ENCODE peak calls at places on chromosomes 3 and 15, in nine cellular contexts. E is left cardiac atrium; K is foreskin fibroblast; D is endothelial cell; G is effector CD4-positive, alpha-beta T cell; U is lung; J is stimulated activated CD4-positive, alpha-beta T cell treated with anti-CD3 and anti-CD28 coated beads, Interleukin-12 subunit alpha, Interleukin-12 subunit beta, amount 100 ng/mL, for 48 hours; Q is AG08396; N is C1 segment of cervical spinal cord. L is an unnamed sample.

GRCh38 chr3:31704651-31705179 is 172.0 kb downstream of the STT3B start:
- DNase-seq in E (no peak), K (peak; percentile 89), D (no peak), G (no peak), U (peak; percentile 57), J (peak; percentile 8), Q (peak; percentile 43), N (no peak), L (no peak)

GRCh38 chr15:56893349-56893678 is 25.1 kb upstream of the TCF12 start:
- DNase-seq in E (no peak), K (no peak), D (no peak), G (no peak), U (no peak), J (no peak), Q (no peak), N (no peak), L (no peak)

GRCh38 chr3:46065294-46065705 is 38.0 kb upstream of the XCR1 start:
- DNase-seq in E (peak; percentile 33), K (peak; percentile 10), D (no peak), G (peak; percentile 75), U (peak; percentile 34), J (peak; percentile 63), Q (no peak), N (no peak), L (peak; percentile 42)

GRCh38 chr3:2172561-2173171 is 74.0 kb downstream of the CNTN4 start:
- DNase-seq in E (no peak), K (no peak), D (no peak), G (no peak), U (no peak), J (no peak), Q (no peak), N (no peak), L (no peak)

GRCh38 chr15:33559207-33559890 is 248.6 kb downstream of the RYR3 start:
- DNase-seq in E (no peak), K (no peak), D (no peak), G (no peak), U (no peak), J (no peak), Q (no peak), N (no peak), L (peak; percentile 50)

GRCh38 chr15:68677996-68678395 is 99.2 kb downstream of the CORO2B start:
- DNase-seq in E (no peak), K (no peak), D (no peak), G (no peak), U (no peak), J (no peak), Q (no peak), N (no peak), L (no peak)

GRCh38 chr15:65638681-65639089 is 16.9 kb downstream of the SLC24A1 start:
- DNase-seq in E (no peak), K (peak; percentile 89), D (peak; percentile 35), G (peak; percentile 31), U (no peak), J (peak; percentile 39), Q (peak; percentile 75), N (no peak), L (peak; percentile 48)

GRCh38 chr3:58462829-58463180 is 29.1 kb upstream of the KCTD6 start:
- DNase-seq in E (no peak), K (no peak), D (no peak), G (no peak), U (no peak), J (no peak), Q (no peak), N (no peak), L (no peak)

GRCh38 chr15:77819841-77820728 is 187.4 kb upstream of the LINGO1 start:
- DNase-seq in E (no peak), K (peak; percentile 20), D (peak; percentile 70), G (no peak), U (no peak), J (no peak), Q (no peak), N (no peak), L (peak; percentile 68)

GRCh38 chr15:66808181-66808824 is 106.3 kb downstream of the SMAD6 start:
- DNase-seq in E (no peak), K (no peak), D (no peak), G (no peak), U (no peak), J (no peak), Q (no peak), N (no peak), L (no peak)

GRCh38 chr3:107416886-107417285 is 39.6 kb downstream of the CCDC54 start:
- DNase-seq in E (no peak), K (peak; percentile 33), D (no peak), G (no peak), U (no peak), J (no peak), Q (no peak), N (no peak), L (no peak)